ENCODE peak calls at places on chromosomes 13 and 19, in six cellular contexts. C, J, Q, X, P and T are unnamed samples.

GRCh38 chr13:48126944-48127814 is 32.3 kb upstream of the MED4 start:
- DNase-seq in J (peak), P (peak), C (peak), X (peak), Q (peak), T (no peak)

GRCh38 chr19:17582613-17583012 is 27.2 kb downstream of the COLGALT1 start:
- DNase-seq in X (no peak), C (no peak), Q (no peak), J (no peak), P (no peak), T (no peak)

GRCh38 chr19:1860133-1860775 is 3.1 kb downstream of the KLF16 start:
- DNase-seq in J (no peak), X (peak), C (peak), P (no peak), Q (peak), T (no peak)

GRCh38 chr19:29587518-29587986 is 18.5 kb upstream of the POP4 start:
- DNase-seq in X (peak), C (no peak), Q (no peak), J (no peak), P (no peak), T (no peak)

GRCh38 chr13:109274188-109274821 is 512.1 kb downstream of the IRS2 start:
- DNase-seq in Q (peak), P (no peak), X (no peak), J (no peak), C (no peak), T (no peak)

GRCh38 chr13:24306632-24307031 is 2.7 kb upstream of the C1QTNF9 start:
- DNase-seq in J (no peak), Q (no peak), C (no peak), X (no peak), P (no peak), T (no peak)

GRCh38 chr19:3108775-3109174 is 14.6 kb downstream of the GNA11 start:
- DNase-seq in P (peak), J (no peak), C (peak), Q (peak), X (peak), T (no peak)

GRCh38 chr13:100382787-100383186 is 205.8 kb downstream of the GGACT start:
- DNase-seq in J (no peak), C (no peak), P (no peak), Q (no peak), X (peak), T (no peak)

DNA sequence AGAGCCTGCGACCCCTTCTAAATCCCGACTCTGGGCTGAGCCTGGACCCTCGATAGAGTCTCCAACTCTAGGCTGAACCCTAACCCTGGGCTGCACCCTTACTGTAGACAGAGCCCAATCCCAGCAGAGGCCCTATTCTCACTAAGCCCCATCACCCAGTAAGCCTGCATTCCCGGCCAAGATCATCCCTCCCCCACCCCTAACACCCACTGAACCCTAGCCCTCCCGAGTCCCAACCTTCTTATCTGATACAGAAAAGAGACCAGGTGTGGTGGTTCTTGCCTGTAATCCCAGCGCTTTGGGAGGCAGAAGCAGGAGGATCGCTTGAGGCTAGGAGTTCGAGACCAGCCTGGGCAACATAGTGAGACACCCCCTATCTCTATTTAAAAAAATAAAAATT is 2.6 kb upstream of the TNFAIP8L1 start:
- DNase-seq in P (no peak), C (no peak), X (no peak), J (no peak), Q (no peak), T (no peak)
- H3K4me3 ChIP-seq in P (no peak), C (no peak), X (no peak), J (peak), Q (no peak), T (no peak)

DNA sequence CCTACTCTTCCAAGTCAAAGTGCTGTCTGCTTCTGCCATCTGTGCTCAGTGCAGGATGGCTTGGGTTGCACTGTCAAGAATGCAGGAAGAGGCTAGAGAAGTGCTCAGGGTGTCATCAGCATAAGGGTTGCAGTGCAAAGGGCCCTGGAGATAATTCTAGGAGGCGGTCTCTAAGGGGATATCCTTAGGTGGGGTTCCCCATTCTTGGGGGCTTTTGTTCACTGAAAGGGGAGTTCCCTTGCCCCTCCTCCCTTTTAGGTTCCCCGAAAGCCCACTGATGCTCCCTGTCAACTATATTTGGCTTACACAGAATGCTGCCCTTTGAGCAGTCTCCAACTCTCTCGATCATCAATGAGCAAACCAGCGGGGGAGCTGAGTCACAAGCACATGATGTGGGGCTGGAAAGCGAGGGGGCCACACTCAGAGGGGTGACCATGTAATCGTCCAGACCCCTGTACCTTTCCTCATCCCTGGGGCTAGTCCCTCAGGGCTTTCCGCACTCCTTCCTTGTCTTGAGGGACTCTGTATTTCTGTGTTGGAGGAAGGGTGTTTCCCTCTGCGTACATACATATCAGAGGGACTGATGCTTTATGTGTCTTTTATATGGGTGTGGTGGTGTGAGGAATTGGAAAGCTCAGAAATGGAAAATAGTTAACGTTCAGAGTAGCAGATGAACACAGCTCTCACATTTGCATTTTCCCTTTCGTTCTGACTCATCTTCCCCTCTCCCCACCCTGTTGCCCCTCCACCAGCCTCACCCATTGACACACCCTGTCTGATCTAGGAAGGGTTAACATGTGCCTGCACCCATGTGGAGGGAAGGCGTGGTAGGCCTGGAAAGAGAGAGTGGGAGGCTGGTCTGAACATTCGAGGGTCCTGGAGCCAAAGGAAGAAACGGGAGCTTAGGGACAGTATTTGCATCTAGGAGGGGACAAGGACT is 6.7 kb downstream of the ZBTB32 start:
- DNase-seq in C (no peak), X (no peak), J (no peak), P (no peak), Q (no peak), T (no peak)
- TF ChIP-seq POLR2A in C (no peak), X (no peak), J (no peak), P (no peak), Q (peak), T (no peak)

DNA sequence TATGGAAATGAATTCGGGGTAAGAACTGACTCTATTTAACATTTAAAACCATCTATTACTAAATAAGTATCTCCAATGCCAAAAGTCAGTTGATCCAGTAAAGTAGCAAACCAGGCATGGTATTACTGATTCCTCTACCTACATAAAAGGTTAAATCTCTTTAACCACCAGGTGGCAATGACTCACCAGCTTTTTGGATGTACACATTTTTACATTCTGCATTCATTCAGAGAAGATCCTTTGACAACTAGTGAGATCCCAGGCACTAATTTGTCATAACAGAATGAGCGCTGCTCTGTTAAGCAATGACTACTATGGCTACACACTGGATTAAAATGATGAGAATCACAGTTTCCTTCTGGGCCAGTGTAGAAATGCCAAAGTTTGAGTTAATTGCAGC is 329.8 kb upstream of the GPC6 start:
- DNase-seq in X (no peak), J (no peak), P (no peak), Q (peak), C (no peak), T (no peak)
- TF ChIP-seq CTCF in X (no peak), J (no peak), P (no peak), Q (no peak), C (no peak), T (no peak)

GRCh38 chr13:33816912-33817311 is 1.0 kb upstream of the RFC3 start:
- DNase-seq in Q (no peak), X (no peak), C (no peak), J (no peak), P (no peak), T (no peak)
- H3K4me3 ChIP-seq in Q (no peak), X (no peak), C (no peak), J (peak), P (no peak), T (no peak)

GRCh38 chr13:46134961-46135522 is 30.2 kb upstream of the CPB2 start:
- DNase-seq in C (no peak), J (no peak), X (no peak), Q (no peak), P (peak), T (no peak)
- TF ChIP-seq POLR2A in C (no peak), J (no peak), X (no peak), Q (no peak), P (no peak), T (no peak)

DNA sequence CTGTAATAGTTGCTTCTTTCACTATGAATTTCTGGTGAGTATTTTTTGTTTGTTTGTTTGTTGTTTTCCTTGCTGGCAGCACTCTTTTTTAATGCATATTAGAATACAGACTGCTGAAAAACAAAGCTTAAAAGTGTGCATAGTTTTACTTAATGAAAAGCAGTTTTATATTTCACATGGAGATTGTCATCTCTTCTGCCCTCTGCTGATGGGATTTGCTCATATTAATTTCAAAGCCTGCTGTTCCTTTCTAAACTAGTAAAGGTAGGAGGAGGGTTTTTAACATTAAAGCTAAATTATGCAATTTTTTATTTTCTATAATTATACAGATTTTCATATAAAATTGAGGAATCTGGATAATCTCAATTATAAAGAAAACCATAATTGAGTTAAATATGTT is 692.6 kb upstream of the SLITRK1 start:
- DNase-seq in P (no peak), C (no peak), J (no peak), Q (peak), X (no peak), T (no peak)
- TF ChIP-seq CTCF in P (no peak), C (no peak), J (no peak), Q (no peak), X (no peak), T (no peak)

GRCh38 chr19:49712397-49712859 is 21.5 kb downstream of the CPT1C start:
- DNase-seq in Q (peak), C (peak), P (no peak), J (peak), X (peak), T (no peak)
- H3K4me3 ChIP-seq in Q (peak), C (peak), P (no peak), J (no peak), X (no peak), T (no peak)